ENCODE peak calls at places on chromosome 4, in seven cellular contexts. P is uterus, J is fibroblast of pulmonary artery, B is GM23248, E is MG63, V is cardiac muscle cell, Q is choroid plexus epithelial cell. S is an unnamed sample.

GRCh38 chr4:63170923-63171322 is 1238.3 kb downstream of the TECRL start:
- DNase-seq in P (no peak), J (no peak), B (no peak), E (no peak), V (no peak), Q (no peak), S (no peak)

GRCh38 chr4:180637616-180638015 is 1605.6 kb upstream of the TENM3 start:
- DNase-seq in P (no peak), J (no peak), B (no peak), E (no peak), V (no peak), Q (no peak), S (no peak)

GRCh38 chr4:129371901-129372300 is 275.9 kb downstream of the C4orf33 start:
- DNase-seq in P (no peak), J (no peak), B (peak; percentile 17), E (no peak), V (no peak), Q (no peak), S (no peak)

GRCh38 chr4:770022-770421 is 55.9 kb downstream of the CPLX1 start:
- DNase-seq in P (no peak), J (no peak), B (peak; percentile 38), E (no peak), V (no peak), Q (no peak), S (no peak)

GRCh38 chr4:6367313-6367945 is 97.8 kb downstream of the WFS1 start:
- DNase-seq in P (no peak), J (no peak), B (no peak), E (no peak), V (no peak), Q (peak; percentile 12), S (no peak)

GRCh38 chr4:144683516-144683915 is 37.6 kb downstream of the HHIP start:
- DNase-seq in P (no peak), J (no peak), B (no peak), E (no peak), V (no peak), Q (no peak), S (no peak)

GRCh38 chr4:52836653-52837052 is 25.5 kb upstream of the RASL11B start:
- DNase-seq in P (no peak), J (no peak), B (peak; percentile 70), E (no peak), V (no peak), Q (peak; percentile 35), S (no peak)

GRCh38 chr4:147899512-147899911 is 167.6 kb downstream of the ARHGAP10 start:
- DNase-seq in P (no peak), J (peak; percentile 75), B (peak; percentile 48), E (no peak), V (peak; percentile 56), Q (peak; percentile 57), S (no peak)

GRCh38 chr4:101954351-101954750 is 163.8 kb downstream of the BANK1 start:
- DNase-seq in P (no peak), J (no peak), B (peak; percentile 6), E (no peak), V (no peak), Q (no peak), S (no peak)

GRCh38 chr4:151324449-151325319 is 721 bp downstream of the SH3D19 start:
- DNase-seq in P (peak; percentile 57), J (peak; percentile 30), B (peak; percentile 83), E (peak; percentile 65), V (peak; percentile 25), Q (peak; percentile 23), S (no peak)

DNA sequence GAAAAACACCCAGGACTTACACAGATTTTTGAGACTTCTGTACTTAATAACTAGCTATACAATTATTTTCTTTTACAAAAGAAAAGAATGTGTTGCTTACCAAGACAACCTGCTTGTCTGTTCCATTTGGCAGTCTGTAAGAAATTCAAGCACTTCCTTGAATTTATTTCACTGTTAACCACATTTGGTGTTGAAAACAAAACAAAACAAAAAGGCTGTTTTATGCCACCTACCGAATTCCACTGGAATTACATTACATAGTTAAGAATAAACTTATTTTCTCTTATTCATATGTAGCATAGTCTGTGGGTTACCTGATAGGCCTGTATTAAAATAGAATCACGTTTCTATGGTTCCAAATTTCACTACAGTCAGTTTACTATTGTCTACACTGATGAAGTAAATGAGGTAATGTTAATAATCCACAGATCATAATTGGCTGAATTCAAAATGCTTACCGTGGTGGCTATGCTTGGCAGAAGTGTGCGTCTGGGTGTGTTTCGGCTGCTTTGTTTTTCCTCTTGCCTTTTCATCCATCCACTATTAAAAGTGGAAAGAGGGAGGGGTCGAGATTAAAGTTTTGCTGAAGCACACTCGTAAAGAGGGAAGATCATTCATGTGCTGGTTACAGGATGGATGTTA is at the start of gene TLR1:
- DNase-seq in P (no peak), J (peak; percentile 85), B (peak; percentile 56), E (no peak), V (peak; percentile 81), Q (peak; percentile 86), S (peak; percentile 72)
- H3K4me3 ChIP-seq in P (peak within 1 kb of the TSS; percentile 29), J (peak within 1 kb of the TSS; percentile 41), B (no peak within 1 kb of the TSS), E (no peak within 1 kb of the TSS), V (no peak within 1 kb of the TSS), Q (no peak within 1 kb of the TSS), S (peak within 1 kb of the TSS; percentile 62)

DNA sequence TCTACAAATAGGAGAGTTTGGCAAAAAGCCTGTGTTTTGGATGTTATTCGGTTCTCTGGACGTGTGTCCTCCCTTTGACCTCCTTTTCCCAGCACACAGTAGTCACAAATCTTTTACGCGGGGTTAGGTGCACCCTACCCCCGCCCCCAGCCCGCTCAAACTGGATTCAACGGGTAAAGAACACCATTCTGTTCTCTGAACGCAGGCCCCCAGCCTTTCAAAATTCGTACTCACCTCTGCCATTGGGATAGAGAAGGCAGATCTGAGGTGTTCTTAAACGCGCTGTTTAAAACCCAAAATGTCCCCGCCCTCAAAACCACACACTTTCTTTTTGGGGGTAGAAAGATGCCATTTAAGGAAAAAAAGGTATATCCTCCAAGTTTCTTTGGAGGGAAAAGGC is 2.7 kb downstream of the LEF1 start:
- DNase-seq in P (no peak), J (no peak), B (no peak), E (no peak), V (no peak), Q (no peak), S (peak; percentile 48)
- H3K4me3 ChIP-seq in P (no peak overlapping the region), J (no peak overlapping the region), B (no peak overlapping the region), E (no peak overlapping the region), V (peak overlapping the region; percentile 96), Q (no peak overlapping the region), S (peak overlapping the region; percentile 83)

GRCh38 chr4:85779165-85779564 is 304.2 kb downstream of the ARHGAP24 start:
- DNase-seq in P (no peak), J (peak; percentile 81), B (peak; percentile 80), E (no peak), V (peak; percentile 59), Q (peak; percentile 82), S (peak; percentile 54)

GRCh38 chr4:85780664-85781063 is 305.7 kb downstream of the ARHGAP24 start:
- DNase-seq in P (no peak), J (peak; percentile 84), B (peak; percentile 69), E (no peak), V (peak; percentile 69), Q (peak; percentile 75), S (peak; percentile 28)

GRCh38 chr4:85776579-85776978 is 301.6 kb downstream of the ARHGAP24 start:
- DNase-seq in P (no peak), J (peak; percentile 39), B (peak; percentile 72), E (no peak), V (no peak), Q (no peak), S (no peak)

GRCh38 chr4:85777908-85778808 is 303.2 kb downstream of the ARHGAP24 start:
- DNase-seq in P (no peak), J (peak; percentile 61), B (peak; percentile 44), E (no peak), V (peak; percentile 38), Q (peak; percentile 49), S (peak; percentile 81)

DNA sequence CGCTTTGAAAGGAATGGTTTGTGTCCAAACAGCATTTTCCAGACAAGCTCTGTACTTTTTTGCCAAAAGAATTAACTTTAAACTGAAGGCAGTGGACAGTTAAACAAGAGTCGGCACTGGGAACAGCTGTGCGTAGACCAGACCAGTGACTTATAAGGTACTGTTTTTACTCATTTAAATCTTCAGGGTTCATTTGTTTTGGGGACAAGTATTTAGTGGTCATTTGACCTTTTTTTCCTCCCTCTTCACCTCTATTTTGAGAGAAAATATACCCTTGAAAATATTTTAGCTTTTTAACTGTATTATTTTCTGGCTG is 303.8 kb downstream of the ARHGAP24 start:
- DNase-seq in P (no peak), J (peak; percentile 61), B (peak; percentile 67), E (no peak), V (peak; percentile 55), Q (peak; percentile 62), S (peak; percentile 48)
- H3K4me3 ChIP-seq in P (peak overlapping the region; percentile 30), J (peak overlapping the region; percentile 72), B (peak overlapping the region; percentile 91), E (peak overlapping the region; percentile 35), V (no peak overlapping the region), Q (peak overlapping the region; percentile 52), S (peak overlapping the region; percentile 63)

GRCh38 chr4:72567821-72568620 is 1.0 kb downstream of the ADAMTS3 start:
- DNase-seq in P (peak; percentile 84), J (peak; percentile 89), B (peak; percentile 87), E (peak; percentile 93), V (peak; percentile 93), Q (peak; percentile 93), S (no peak)
- H3K4me3 ChIP-seq in P (peak overlapping the region; percentile 42), J (peak overlapping the region; percentile 77), B (peak overlapping the region; percentile 94), E (peak overlapping the region; percentile 67), V (peak overlapping the region; percentile 80), Q (peak overlapping the region; percentile 66), S (no peak overlapping the region)

DNA sequence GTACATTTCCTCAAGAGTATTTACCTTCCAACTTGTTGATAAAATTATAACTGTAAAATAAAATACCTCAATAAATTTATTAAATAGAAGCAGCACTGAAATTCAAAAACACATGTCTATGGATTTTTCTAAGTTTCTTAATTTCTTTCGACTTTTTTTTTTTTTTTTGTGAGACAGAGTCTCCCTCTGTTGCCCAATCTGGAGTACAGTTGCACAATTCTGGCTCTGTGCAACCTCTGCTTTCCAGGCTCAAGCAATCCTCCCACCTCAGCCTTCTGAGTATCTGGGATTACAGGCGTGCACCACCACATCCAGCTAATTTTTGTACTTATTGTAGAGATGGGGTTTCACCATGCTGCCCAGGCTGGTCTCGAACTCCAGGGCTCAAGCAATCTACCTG is 79.8 kb downstream of the IQCM start:
- DNase-seq in P (no peak), J (peak; percentile 64), B (peak; percentile 43), E (no peak), V (peak; percentile 57), Q (peak; percentile 44), S (no peak)
- H3K4me3 ChIP-seq in P (no peak overlapping the region), J (no peak overlapping the region), B (no peak overlapping the region), E (no peak overlapping the region), V (no peak overlapping the region), Q (no peak overlapping the region), S (no peak overlapping the region)

S was measured in OCI-LY7.